ENCODE peak calls at places on chromosomes 6 and 20, in six cellular contexts. R is epithelial cell of esophagus, P is AG10803, V is adrenal gland, T is AG09319, B is omental fat pad. A is an unnamed sample.

GRCh38 chr6:90285611-90286381 is 10.8 kb downstream of the BACH2 start:
- DNase-seq in B (peak), V (peak), R (peak), T (peak), P (peak), A (peak)

GRCh38 chr6:30206152-30206551 is 7.1 kb downstream of the TRIM26 start:
- DNase-seq in T (no peak), P (peak), B (no peak), R (no peak), V (no peak), A (peak)

GRCh38 chr20:21309678-21310467 is 6.7 kb downstream of the XRN2 start:
- DNase-seq in V (no peak), T (no peak), B (no peak), R (no peak), P (no peak), A (no peak)

GRCh38 chr6:158894192-158894591 is 75.0 kb upstream of the EZR start:
- DNase-seq in P (peak), T (peak), R (peak), V (no peak), B (no peak), A (peak)

GRCh38 chr20:289693-290080 is 863 bp downstream of the C20orf96 start:
- DNase-seq in P (no peak), T (no peak), B (no peak), V (no peak), R (no peak), A (no peak)

GRCh38 chr20:20192366-20192765 is 140.0 kb downstream of the CFAP61 start:
- DNase-seq in R (no peak), P (no peak), T (no peak), B (no peak), V (no peak), A (no peak)

GRCh38 chr6:16800942-16801341 is 39.7 kb upstream of the ATXN1 start:
- DNase-seq in P (peak), T (no peak), V (no peak), B (no peak), R (peak), A (peak)

GRCh38 chr6:165814669-165815068 is 151.6 kb upstream of the PDE10A start:
- DNase-seq in B (no peak), R (no peak), T (no peak), V (no peak), P (no peak), A (no peak)

GRCh38 chr6:152176219-152176745 is 368.8 kb downstream of the ESR1 start:
- DNase-seq in R (no peak), T (no peak), B (no peak), P (no peak), V (no peak), A (no peak)

GRCh38 chr6:35258858-35259193 is 709 bp upstream of the ZNF76 start:
- DNase-seq in P (no peak), R (no peak), T (no peak), B (no peak), V (no peak), A (peak)

GRCh38 chr6:159168536-159169192 is 536 bp upstream of the FNDC1 start:
- DNase-seq in B (no peak), P (peak), T (no peak), V (peak), R (no peak), A (no peak)

GRCh38 chr20:63709149-63709527 is 1.3 kb downstream of the ZGPAT start:
- DNase-seq in V (peak), R (no peak), B (no peak), P (no peak), T (no peak), A (no peak)

GRCh38 chr6:15953152-15953880 is 175.6 kb upstream of the MYLIP start:
- DNase-seq in B (no peak), V (no peak), P (peak), R (no peak), T (peak), A (no peak)

GRCh38 chr6:147149826-147150225 is 54.4 kb upstream of the STXBP5 start:
- DNase-seq in V (no peak), B (no peak), T (no peak), P (no peak), R (no peak), A (no peak)

GRCh38 chr6:33718713-33719112 is 7.2 kb upstream of the UQCC2 start:
- DNase-seq in V (no peak), T (no peak), B (no peak), P (no peak), R (peak), A (no peak)

GRCh38 chr6:127173541-127173940 is 55.1 kb downstream of the RSPO3 start:
- DNase-seq in B (no peak), T (no peak), V (no peak), P (no peak), R (no peak), A (no peak)

GRCh38 chr6:45617441-45617840 is 239.7 kb upstream of the SUPT3H start:
- DNase-seq in B (no peak), P (no peak), T (no peak), V (no peak), R (peak), A (peak)
- TF ChIP-seq CTCF in B (no peak), P (peak), T (no peak), V (no peak), R (peak), A (peak)

DNA sequence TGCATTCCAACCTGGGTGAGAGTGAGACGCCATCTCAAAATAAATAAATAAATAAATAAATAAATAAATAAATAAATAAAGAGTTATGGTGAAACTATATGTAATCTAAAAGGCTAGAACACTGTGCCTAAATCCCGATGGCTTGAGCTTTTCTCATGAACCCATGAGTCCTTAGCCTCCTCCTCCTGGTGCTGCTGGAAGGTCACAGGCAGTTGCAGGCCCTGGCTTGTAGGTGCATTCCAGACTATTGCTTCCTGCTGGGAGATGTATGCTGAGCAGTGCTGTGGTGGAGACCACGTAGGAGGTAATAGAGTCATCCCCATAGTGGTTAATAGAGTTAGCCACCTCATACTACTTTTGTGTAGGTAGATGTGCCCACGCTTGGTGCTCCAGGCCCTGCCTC is 12.5 kb downstream of the PTK7 start:
- DNase-seq in T (no peak), V (no peak), R (peak), P (peak), B (no peak), A (no peak)
- TF ChIP-seq CTCF in T (no peak), V (no peak), R (no peak), P (no peak), B (no peak), A (no peak)

GRCh38 chr20:57711311-57711712 is 1.5 kb upstream of the PMEPA1 start:
- DNase-seq in R (peak), T (no peak), V (no peak), P (no peak), B (no peak), A (no peak)

GRCh38 chr20:57710841-57711240 is 1.0 kb upstream of the PMEPA1 start:
- DNase-seq in B (no peak), T (no peak), V (no peak), P (no peak), R (no peak), A (no peak)

GRCh38 chr20:57711826-57712225 is 2.0 kb upstream of the PMEPA1 start:
- DNase-seq in B (no peak), R (no peak), P (no peak), V (no peak), T (no peak), A (no peak)

GRCh38 chr20:57708694-57709673 is 831 bp downstream of the PMEPA1 start:
- DNase-seq in V (no peak), T (no peak), R (no peak), B (no peak), P (no peak), A (no peak)

DNA sequence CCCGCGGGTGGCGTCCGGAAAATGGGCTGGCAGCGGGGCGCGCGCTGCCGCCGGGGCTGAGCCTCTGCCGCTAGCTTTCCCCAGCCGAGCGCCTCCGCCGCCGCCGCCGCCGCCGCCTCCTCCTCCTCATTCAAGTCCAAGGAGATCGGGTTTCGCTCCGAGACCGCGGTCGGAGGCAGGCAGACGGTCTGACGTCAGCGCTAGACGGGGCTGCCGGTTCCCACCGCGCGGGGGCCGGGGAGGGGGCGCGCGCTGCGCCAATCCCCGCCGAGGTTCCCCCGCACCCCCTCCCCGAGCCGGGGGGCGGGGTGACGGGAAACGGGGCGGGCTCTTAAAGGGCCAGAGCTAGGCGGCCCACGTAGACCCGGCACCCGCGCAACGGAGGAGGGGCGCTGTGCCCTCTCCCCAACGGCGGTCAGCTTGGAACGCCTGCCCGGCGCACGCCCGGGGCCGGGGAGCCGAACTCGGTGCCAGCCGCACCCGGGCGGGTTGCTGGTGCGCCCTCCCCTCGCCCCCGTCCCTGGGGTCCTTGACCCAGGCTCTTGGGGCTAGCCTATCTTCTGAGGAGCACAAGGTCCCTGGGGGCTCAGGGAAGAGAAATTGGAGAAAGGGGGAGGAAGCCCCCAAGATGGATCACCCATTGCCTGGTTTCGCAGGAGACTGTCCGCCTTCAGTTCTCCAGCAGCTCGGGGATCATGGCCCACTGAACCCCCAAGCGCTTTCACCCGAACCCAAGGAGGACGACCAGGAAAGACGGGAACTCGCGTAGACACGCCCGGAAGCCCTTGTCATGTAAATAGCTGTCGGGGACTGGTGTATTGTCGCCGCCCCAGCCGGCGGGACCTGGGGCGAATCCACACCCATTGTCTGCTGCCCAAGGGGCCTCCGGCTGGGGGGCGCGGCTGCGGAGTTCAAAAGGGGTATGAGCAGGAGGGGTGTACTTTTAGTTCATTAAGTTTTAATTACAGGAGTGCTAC is at the start of gene PMEPA1:
- DNase-seq in P (peak), B (peak), T (peak), V (peak), R (peak), A (peak)
- TF ChIP-seq CTCF in P (no peak), B (no peak), T (no peak), V (no peak), R (no peak), A (peak)

DNA sequence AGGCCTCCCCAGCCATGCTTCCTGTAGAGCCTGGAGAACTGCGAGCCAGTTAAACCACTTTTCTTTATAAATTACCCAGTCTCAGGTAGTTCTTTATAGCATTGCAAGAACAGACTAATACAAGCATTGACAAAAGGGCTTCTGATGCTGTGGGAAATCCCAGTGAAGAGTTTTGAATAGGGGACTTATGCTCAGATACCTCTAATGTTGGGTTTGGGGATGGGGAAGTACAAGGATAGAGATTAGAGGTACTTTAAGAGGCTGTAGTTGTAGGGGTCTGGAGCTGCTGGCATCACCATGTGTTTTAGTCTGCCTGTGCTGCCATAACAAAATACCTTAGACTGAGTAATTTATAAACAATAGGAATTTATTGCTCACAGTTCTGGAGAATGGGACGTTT is 8.8 kb downstream of the SLX4IP start:
- DNase-seq in V (no peak), P (no peak), B (no peak), R (no peak), T (no peak), A (no peak)
- TF ChIP-seq CTCF in V (no peak), P (no peak), B (no peak), R (no peak), T (no peak), A (no peak)

DNA sequence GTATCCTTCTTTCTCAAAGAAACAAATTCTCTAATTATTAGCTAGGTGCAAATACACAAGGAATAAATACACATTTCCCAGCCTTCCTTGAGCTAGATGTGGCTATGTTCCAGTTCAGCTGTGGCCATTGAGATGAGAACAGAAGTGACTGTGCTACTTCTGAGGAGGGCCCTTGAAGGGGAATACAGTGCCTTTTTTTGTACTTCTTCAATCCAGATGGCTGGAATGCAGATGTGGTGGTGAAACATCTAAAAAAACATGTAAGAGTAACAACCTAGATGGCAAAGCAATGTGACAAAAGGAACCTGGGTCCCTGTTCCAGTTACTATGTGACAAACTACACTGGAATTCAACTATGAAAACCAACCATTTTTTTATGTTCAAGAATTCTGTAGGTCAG is 115.4 kb upstream of the DST start:
- DNase-seq in R (no peak), T (no peak), V (no peak), B (no peak), P (peak), A (no peak)
- TF ChIP-seq CTCF in R (no peak), T (no peak), V (no peak), B (no peak), P (no peak), A (no peak)

GRCh38 chr6:92806254-92806653 is 613.1 kb downstream of the EPHA7 start:
- DNase-seq in R (no peak), P (no peak), T (no peak), V (no peak), B (no peak), A (no peak)

DNA sequence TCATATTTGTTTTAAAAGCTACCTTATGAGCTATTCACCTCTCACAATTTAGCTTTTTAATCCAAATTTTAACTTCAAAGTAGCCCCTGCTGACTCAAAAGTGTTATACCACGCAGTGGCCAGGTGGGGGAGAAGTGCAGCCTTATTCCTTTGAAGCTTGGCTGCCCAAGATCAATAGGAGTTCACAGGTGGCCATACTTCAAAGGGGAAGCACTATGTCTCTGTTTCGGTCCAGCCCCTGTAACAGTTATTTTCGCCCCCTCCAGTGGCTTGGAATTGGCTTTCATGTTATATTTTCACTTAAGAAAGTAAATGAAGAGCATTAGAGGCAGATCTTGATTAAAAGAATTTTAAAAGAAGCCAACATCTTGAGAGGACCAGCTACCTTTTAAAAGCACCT is 608.4 kb downstream of the EPHA7 start:
- DNase-seq in V (no peak), B (no peak), T (no peak), R (peak), P (no peak), A (no peak)
- TF ChIP-seq CTCF in V (peak), B (no peak), T (no peak), R (peak), P (peak), A (peak)

GRCh38 chr6:139010674-139011073 is 17.9 kb upstream of the ABRACL start:
- DNase-seq in T (no peak), B (no peak), V (no peak), P (no peak), R (no peak), A (no peak)
- TF ChIP-seq CTCF in T (no peak), B (no peak), V (no peak), P (no peak), R (no peak), A (no peak)

DNA sequence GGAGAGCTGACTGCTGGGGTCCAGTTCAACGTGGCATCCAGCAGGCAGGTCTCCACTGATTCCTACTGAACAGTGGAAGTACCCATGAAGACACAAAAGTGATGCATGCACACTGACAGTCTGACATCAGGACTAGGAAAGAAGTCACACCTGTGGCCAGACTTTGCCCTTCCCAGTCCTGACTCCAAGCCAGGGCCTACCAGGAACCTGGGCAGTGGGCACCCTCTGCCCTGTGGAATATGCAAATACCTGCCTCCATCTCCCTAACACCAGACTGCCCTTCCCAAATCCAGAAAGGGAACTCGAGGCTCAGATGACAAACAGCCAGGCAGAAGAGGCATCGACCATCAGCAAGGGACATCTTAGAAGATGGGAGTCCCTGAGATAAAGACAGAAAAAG is 50.9 kb downstream of the SLC23A2 start:
- DNase-seq in R (no peak), T (no peak), P (no peak), V (no peak), B (no peak), A (no peak)
- TF ChIP-seq CTCF in R (no peak), T (no peak), P (no peak), V (no peak), B (no peak), A (no peak)

A was measured in HFFc6.